ENCODE peak calls at places on chromosomes 11 and 22, in six cellular contexts. K is ovary, N is GM12878, O is stomach, G is transverse colon, P is suprapubic skin. U is an unnamed sample.

GRCh38 chr11:118247041-118247440 is 5.1 kb downstream of the MPZL3 start:
- DNase-seq in K (no peak), N (no peak), O (no peak), G (no peak), P (no peak), U (no peak)

GRCh38 chr11:65112226-65112550 is 516 bp downstream of the TM7SF2 start:
- DNase-seq in K (no peak), N (no peak), O (no peak), G (no peak), P (no peak), U (no peak)

GRCh38 chr11:114553642-114554041 is 6.0 kb downstream of the NXPE1 start:
- DNase-seq in K (no peak), N (no peak), O (no peak), G (no peak), P (no peak), U (no peak)

GRCh38 chr11:107043242-107043991 is 25.1 kb upstream of the GUCY1A2 start:
- DNase-seq in K (no peak), N (peak; percentile 71), O (no peak), G (no peak), P (no peak), U (no peak)

GRCh38 chr11:62909107-62909894 is 11.9 kb downstream of the CHRM1 start:
- DNase-seq in K (no peak), N (no peak), O (peak; percentile 90), G (peak; percentile 85), P (no peak), U (peak; percentile 31)

GRCh38 chr22:49724893-49725489 is 102.7 kb downstream of the BRD1 start:
- DNase-seq in K (no peak), N (no peak), O (peak; percentile 40), G (peak; percentile 46), P (no peak), U (peak; percentile 43)

GRCh38 chr22:19292262-19293230 is 1.0 kb upstream of the CLTCL1 start:
- DNase-seq in K (peak; percentile 21), N (no peak), O (no peak), G (peak; percentile 18), P (peak; percentile 67), U (peak; percentile 73)

GRCh38 chr22:24834845-24835570 is 29.0 kb downstream of the SGSM1 start:
- DNase-seq in K (no peak), N (no peak), O (no peak), G (no peak), P (no peak), U (no peak)

GRCh38 chr22:30315962-30316576 is 10.7 kb downstream of the TBC1D10A start:
- DNase-seq in K (no peak), N (no peak), O (no peak), G (no peak), P (no peak), U (no peak)

GRCh38 chr22:43273902-43274484 is 69.2 kb downstream of the SCUBE1 start:
- DNase-seq in K (no peak), N (peak; percentile 13), O (peak; percentile 47), G (no peak), P (no peak), U (no peak)

GRCh38 chr11:92779746-92780145 is 189.7 kb upstream of the MTNR1B start:
- DNase-seq in K (no peak), N (no peak), O (no peak), G (no peak), P (no peak), U (no peak)

GRCh38 chr11:67492801-67493547 is 10.1 kb downstream of the AIP start:
- DNase-seq in K (no peak), N (no peak), O (no peak), G (no peak), P (no peak), U (no peak)

GRCh38 chr11:46125284-46125683 is 4.0 kb upstream of the PHF21A start:
- DNase-seq in K (no peak), N (no peak), O (no peak), G (no peak), P (no peak), U (no peak)

GRCh38 chr11:16239130-16240105 is 116.9 kb downstream of the SOX6 start:
- DNase-seq in K (no peak), N (no peak), O (no peak), G (no peak), P (no peak), U (no peak)

GRCh38 chr11:5992604-5993251 is 5.9 kb upstream of the OR52L1 start:
- DNase-seq in K (no peak), N (no peak), O (no peak), G (no peak), P (no peak), U (no peak)

GRCh38 chr22:37088108-37088605 is 21.4 kb downstream of the TMPRSS6 start:
- DNase-seq in K (no peak), N (no peak), O (no peak), G (no peak), P (no peak), U (no peak)

GRCh38 chr22:43110444-43110926 is at the start of gene BIK:
- DNase-seq in K (no peak), N (no peak), O (peak; percentile 68), G (peak; percentile 75), P (peak; percentile 70), U (no peak)

GRCh38 chr11:69131644-69132300 is 24.0 kb upstream of the SMIM38 start:
- DNase-seq in K (no peak), N (no peak), O (peak; percentile 87), G (peak; percentile 85), P (no peak), U (peak; percentile 50)

GRCh38 chr11:49208006-49208721 is at the start of gene FOLH1:
- DNase-seq in K (peak; percentile 24), N (no peak), O (no peak), G (no peak), P (no peak), U (peak; percentile 6)

GRCh38 chr22:47143249-47143938 is 380.9 kb downstream of the TBC1D22A start:
- DNase-seq in K (no peak), N (no peak), O (peak; percentile 72), G (peak; percentile 15), P (no peak), U (no peak)

GRCh38 chr11:104526006-104526405 is 362.1 kb upstream of the PDGFD start:
- DNase-seq in K (no peak), N (no peak), O (no peak), G (no peak), P (no peak), U (no peak)

GRCh38 chr22:37731804-37732471 is 35.1 kb downstream of the TRIOBP start:
- DNase-seq in K (no peak), N (no peak), O (peak; percentile 65), G (peak; percentile 63), P (no peak), U (no peak)

GRCh38 chr11:61974766-61975631 is 7.6 kb upstream of the FTH1 start:
- DNase-seq in K (no peak), N (no peak), O (peak; percentile 80), G (peak; percentile 57), P (no peak), U (no peak)

DNA sequence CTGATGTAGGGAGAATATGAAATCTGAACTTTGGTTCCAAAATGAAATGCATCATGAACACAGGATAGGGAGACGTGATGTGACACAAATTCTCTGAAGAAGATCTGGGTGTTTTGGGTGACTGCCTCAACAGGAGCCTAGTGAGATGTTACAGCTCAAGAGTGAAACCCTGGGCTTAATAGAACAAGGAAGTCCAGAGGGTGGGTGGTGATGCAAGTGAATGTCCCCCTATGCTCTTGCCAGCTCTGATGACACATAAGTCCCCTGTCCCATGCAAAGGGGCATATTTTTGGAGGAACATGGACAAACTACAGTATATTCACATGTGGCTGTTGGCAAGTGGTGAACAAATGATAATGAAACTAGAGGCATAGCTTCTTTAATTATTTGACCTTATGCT is 9.1 kb downstream of the CRTAM start:
- DNase-seq in K (no peak), N (no peak), O (no peak), G (no peak), P (no peak), U (no peak)
- H3K27ac ChIP-seq in K (no peak overlapping the region), N (no peak overlapping the region), O (no peak overlapping the region), G (no peak overlapping the region), P (no peak overlapping the region), U (no peak overlapping the region)

DNA sequence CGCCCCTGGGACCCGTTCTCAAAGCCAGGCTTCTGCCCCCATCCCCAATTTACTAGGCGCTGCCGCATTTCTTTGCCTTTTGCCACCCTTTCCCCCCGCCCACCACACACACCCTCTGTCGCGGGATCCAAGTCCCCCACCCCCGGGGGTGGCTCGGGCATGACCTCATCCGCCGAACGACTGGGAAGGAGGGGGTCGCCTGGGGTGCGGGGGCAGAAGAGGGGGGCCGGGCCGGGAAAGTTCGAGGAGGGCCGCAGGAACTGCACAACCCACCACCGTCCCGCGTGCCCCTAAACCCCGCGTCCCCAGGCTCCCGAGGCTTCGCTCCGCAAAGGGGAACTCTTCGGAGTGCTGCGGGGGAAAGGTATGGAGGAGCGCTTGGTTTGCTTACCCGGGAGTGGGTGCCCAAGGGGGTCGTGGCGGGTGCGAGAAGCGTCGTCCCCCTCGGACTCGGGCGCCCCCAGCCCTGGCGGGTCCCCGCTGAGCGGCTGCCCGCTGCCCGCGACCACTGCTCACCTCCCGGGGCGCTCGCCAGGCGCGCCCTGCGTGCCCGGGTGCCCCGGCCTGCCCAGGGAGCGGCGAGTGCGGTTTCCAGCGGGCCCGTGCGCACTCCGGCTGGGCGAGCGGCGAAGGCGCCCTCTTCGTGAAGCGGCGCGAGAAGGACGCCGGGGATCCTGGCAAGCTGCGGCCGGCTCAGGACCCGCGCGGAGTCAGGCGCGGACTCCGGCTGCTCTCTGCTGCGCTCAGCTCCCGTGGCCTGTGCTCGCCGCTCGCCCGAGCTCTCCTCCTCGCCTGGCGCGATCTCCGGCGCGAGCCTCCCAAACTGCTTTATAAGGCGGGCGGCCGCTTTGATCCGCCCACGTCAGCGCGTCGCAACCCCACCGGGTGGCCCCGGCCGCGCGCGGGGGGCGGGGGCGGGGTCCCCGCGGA is 3.9 kb upstream of the WNT11 start:
- DNase-seq in K (peak; percentile 79), N (no peak), O (peak; percentile 50), G (peak; percentile 69), P (no peak), U (peak; percentile 63)
- TF ChIP-seq EP300 in K (no peak), N (no peak), O (no peak), G (no peak), P (no peak), U (peak; percentile 75)

GRCh38 chr11:131036544-131036943 is 120.3 kb upstream of the SNX19 start:
- DNase-seq in K (no peak), N (no peak), O (no peak), G (no peak), P (no peak), U (no peak)
- H3K27ac ChIP-seq in K (no peak overlapping the region), N (no peak overlapping the region), O (no peak overlapping the region), G (no peak overlapping the region), P (no peak overlapping the region), U (no peak overlapping the region)

DNA sequence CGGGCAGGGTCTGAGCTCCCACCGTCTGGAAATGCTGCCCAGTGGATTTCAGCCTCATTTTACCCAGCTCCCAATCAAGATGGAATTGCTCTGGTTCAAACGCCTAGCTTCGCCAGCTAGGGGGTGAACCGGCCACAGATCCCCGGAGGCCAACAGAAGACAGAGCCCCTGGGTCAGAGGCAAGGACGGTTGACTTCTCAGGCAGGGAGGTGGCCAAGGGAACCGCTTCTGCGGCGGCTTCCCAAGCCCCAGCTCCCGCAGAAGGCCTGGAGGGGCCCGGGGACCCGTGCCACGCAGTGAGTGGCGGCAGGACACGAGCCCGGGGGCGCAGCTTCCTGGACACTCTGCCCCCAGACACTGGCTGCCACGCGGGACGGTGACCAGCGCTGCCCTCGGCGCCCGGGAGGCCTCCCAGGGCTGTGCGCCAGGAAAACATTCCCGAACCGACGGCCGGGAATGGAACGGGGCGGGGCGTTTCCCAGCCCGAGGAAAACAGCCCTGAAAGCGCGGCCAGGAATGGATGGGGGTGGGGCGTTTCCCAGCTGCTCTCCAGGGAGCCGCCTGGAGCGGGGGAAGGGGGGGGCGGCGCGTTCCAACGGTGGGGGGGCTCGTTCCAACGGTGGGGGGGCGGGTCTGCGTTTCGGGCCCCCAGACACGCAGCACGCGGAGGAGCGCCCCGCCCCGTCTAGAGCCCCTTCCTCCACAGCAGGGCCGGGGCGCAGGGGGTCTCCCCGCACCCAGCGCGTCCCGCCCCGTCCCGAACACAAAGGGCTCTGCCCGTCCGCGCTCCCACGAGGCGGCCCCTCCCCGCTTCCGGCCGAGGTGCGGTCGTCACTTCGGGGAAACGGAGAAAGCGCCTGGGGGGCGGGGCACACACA is 13.5 kb upstream of the B4GALNT4 start:
- DNase-seq in K (peak; percentile 99), N (peak; percentile 49), O (peak; percentile 93), G (peak; percentile 95), P (peak; percentile 96), U (peak; percentile 93)
- TF ChIP-seq EP300 in K (peak; percentile 96), N (peak; percentile 6), O (peak; percentile 81), G (peak; percentile 83), P (peak; percentile 46), U (peak; percentile 97)

U was measured in tibial nerve.